ENCODE peak calls at places on chromosomes 2 and 18, in six cellular contexts. N is stimulated activated CD8-positive, alpha-beta memory T cell treated with anti-CD3 and anti-CD28 coated beads, Interleukin-15, amount 100 ng/mL, for 24 hours; L is astrocyte; B is renal cortical epithelial cell; W is cerebellum; Q is cerebellar nuclear complex. J is an unnamed sample.

GRCh38 chr2:74481961-74482800 is 617 bp downstream of the CCDC142 start:
- DNase-seq in B (no peak), N (no peak), Q (no peak), L (no peak), W (no peak), J (no peak)

GRCh38 chr2:214322662-214323061 is 88.2 kb upstream of the VWC2L start:
- DNase-seq in L (peak), Q (no peak), N (no peak), W (no peak), B (no peak), J (no peak)

GRCh38 chr18:24837065-24837464 is 376.6 kb downstream of the HRH4 start:
- DNase-seq in N (no peak), Q (no peak), W (no peak), B (no peak), L (peak), J (no peak)

GRCh38 chr2:191758420-191759199 is 80.7 kb downstream of the NABP1 start:
- DNase-seq in N (no peak), W (no peak), L (peak), Q (no peak), B (peak), J (no peak)

GRCh38 chr2:71879509-71880184 is 268.0 kb downstream of the CYP26B1 start:
- DNase-seq in W (no peak), L (no peak), N (no peak), B (no peak), Q (no peak), J (no peak)

GRCh38 chr2:136378712-136379595 is 261.0 kb upstream of the CXCR4 start:
- DNase-seq in L (peak), Q (no peak), N (no peak), B (peak), W (peak), J (no peak)

GRCh38 chr2:181300600-181301291 is 156.4 kb upstream of the ITGA4 start:
- DNase-seq in N (no peak), W (no peak), B (no peak), Q (no peak), L (no peak), J (no peak)

GRCh38 chr2:74816540-74817331 is 17.2 kb upstream of the HK2 start:
- DNase-seq in Q (no peak), B (no peak), N (no peak), W (no peak), L (no peak), J (no peak)

GRCh38 chr2:188629890-188630483 is 338.3 kb downstream of the GULP1 start:
- DNase-seq in W (no peak), Q (no peak), L (peak), B (peak), N (no peak), J (no peak)

J was measured in omental fat pad.